ENCODE peak calls at places on chromosome 10, in five cellular contexts. J is NCI-H446 treated with DMSO at 0.1 percent for 48 hours, C is GM06990, A is Panc1, B is GM12891. T is an unnamed sample.

GRCh38 chr10:21134645-21135395 is 237.7 kb upstream of the NEBL start:
- DNase-seq in J (no peak), B (no peak), A (peak), C (no peak), T (peak)

GRCh38 chr10:33134011-33134751 is 176.2 kb upstream of the ITGB1 start:
- DNase-seq in A (peak), C (no peak), B (no peak), J (no peak), T (peak)

GRCh38 chr10:17676919-17677318 is 33.0 kb downstream of the STAM start:
- DNase-seq in A (no peak), J (no peak), C (no peak), B (no peak), T (no peak)

GRCh38 chr10:49592726-49593563 is 17.2 kb upstream of the SLC18A3 start:
- DNase-seq in B (no peak), C (no peak), A (peak), J (no peak), T (peak)

GRCh38 chr10:3509355-3509754 is 275.7 kb downstream of the KLF6 start:
- DNase-seq in C (no peak), B (no peak), A (no peak), J (no peak), T (no peak)

GRCh38 chr10:58457761-58458616 is 54.7 kb upstream of the BICC1 start:
- DNase-seq in J (no peak), C (no peak), A (no peak), B (no peak), T (no peak)

GRCh38 chr10:43234471-43235041 is 32.3 kb downstream of the RASGEF1A start:
- DNase-seq in C (no peak), J (no peak), A (no peak), B (no peak), T (no peak)

GRCh38 chr10:106136175-106136574 is 1028.3 kb downstream of the SORCS1 start:
- DNase-seq in A (no peak), B (no peak), C (no peak), J (no peak), T (peak)

GRCh38 chr10:86945361-86946214 is 11.8 kb downstream of the MMRN2 start:
- DNase-seq in A (no peak), J (no peak), B (no peak), C (no peak), T (no peak)

GRCh38 chr10:127976286-127976685 is 69.4 kb downstream of the PTPRE start:
- DNase-seq in B (no peak), J (no peak), C (no peak), A (no peak), T (no peak)

T was measured in PC-3.